ENCODE peak calls at places on chromosomes 16 and 17, in eight cellular contexts. B, V, A, I, K, U, S and L are unnamed samples.

GRCh38 chr17:28553000-28553505 is 629 bp upstream of the UNC119 start:
- DNase-seq in B (no peak), V (no peak), A (no peak), I (no peak), K (no peak), U (no peak), S (no peak), L (no peak)

GRCh38 chr17:60908324-60908723 is 230.7 kb downstream of the BCAS3 start:
- DNase-seq in B (no peak), V (no peak), A (no peak), I (no peak), K (no peak), U (no peak), S (no peak), L (no peak)

GRCh38 chr16:27285676-27286196 is 17.2 kb upstream of the NSMCE1 start:
- DNase-seq in B (no peak), V (no peak), A (no peak), I (no peak), K (peak), U (no peak), S (no peak), L (no peak)

GRCh38 chr17:76270127-76270592 is 5.0 kb downstream of the UBALD2 start:
- DNase-seq in B (no peak), V (no peak), A (no peak), I (no peak), K (no peak), U (no peak), S (no peak), L (no peak)

GRCh38 chr17:82301916-82302497 is 15.4 kb downstream of the CD7 start:
- DNase-seq in B (no peak), V (no peak), A (no peak), I (no peak), K (no peak), U (no peak), S (no peak), L (no peak)

GRCh38 chr17:81429353-81429774 is 34.1 kb downstream of the BAHCC1 start:
- DNase-seq in B (peak), V (peak), A (peak), I (no peak), K (peak), U (no peak), S (no peak), L (no peak)

GRCh38 chr17:49498037-49498615 is 3.0 kb downstream of the NGFR start:
- DNase-seq in B (no peak), V (no peak), A (no peak), I (peak), K (no peak), U (peak), S (no peak), L (no peak)

GRCh38 chr16:14373406-14373805 is 256.7 kb downstream of the PARN start:
- DNase-seq in B (no peak), V (no peak), A (no peak), I (no peak), K (no peak), U (no peak), S (no peak), L (no peak)

GRCh38 chr16:73017321-73017720 is 30.6 kb downstream of the ZFHX3 start:
- DNase-seq in B (peak), V (no peak), A (peak), I (no peak), K (peak), U (no peak), S (no peak), L (no peak)

GRCh38 chr16:73021866-73022495 is 25.9 kb downstream of the ZFHX3 start:
- DNase-seq in B (no peak), V (no peak), A (peak), I (no peak), K (peak), U (no peak), S (no peak), L (no peak)

GRCh38 chr16:73020409-73020884 is 27.5 kb downstream of the ZFHX3 start:
- DNase-seq in B (peak), V (peak), A (peak), I (no peak), K (peak), U (no peak), S (no peak), L (no peak)

GRCh38 chr16:73018796-73019455 is 29.0 kb downstream of the ZFHX3 start:
- DNase-seq in B (no peak), V (no peak), A (peak), I (no peak), K (peak), U (no peak), S (no peak), L (no peak)

GRCh38 chr16:73019456-73020362 is 28.2 kb downstream of the ZFHX3 start:
- DNase-seq in B (no peak), V (peak), A (peak), I (no peak), K (peak), U (no peak), S (no peak), L (no peak)
- TF ChIP-seq CTCF in B (no peak), V (no peak), A (no peak), I (no peak), K (no peak), U (no peak), S (no peak), L (no peak)

GRCh38 chr16:11915644-11916523 is at the start of gene GSPT1:
- DNase-seq in B (peak), V (peak), A (peak), I (peak), K (peak), U (peak), S (peak), L (peak)
- TF ChIP-seq CTCF in B (peak), V (no peak), A (peak), I (peak), K (no peak), U (peak), S (no peak), L (no peak)

GRCh38 chr17:67359960-67360817 is 6.2 kb downstream of the PSMD12 start:
- DNase-seq in B (no peak), V (peak), A (no peak), I (no peak), K (no peak), U (peak), S (no peak), L (no peak)
- TF ChIP-seq CTCF in B (no peak), V (peak), A (no peak), I (peak), K (no peak), U (no peak), S (no peak), L (peak)

DNA sequence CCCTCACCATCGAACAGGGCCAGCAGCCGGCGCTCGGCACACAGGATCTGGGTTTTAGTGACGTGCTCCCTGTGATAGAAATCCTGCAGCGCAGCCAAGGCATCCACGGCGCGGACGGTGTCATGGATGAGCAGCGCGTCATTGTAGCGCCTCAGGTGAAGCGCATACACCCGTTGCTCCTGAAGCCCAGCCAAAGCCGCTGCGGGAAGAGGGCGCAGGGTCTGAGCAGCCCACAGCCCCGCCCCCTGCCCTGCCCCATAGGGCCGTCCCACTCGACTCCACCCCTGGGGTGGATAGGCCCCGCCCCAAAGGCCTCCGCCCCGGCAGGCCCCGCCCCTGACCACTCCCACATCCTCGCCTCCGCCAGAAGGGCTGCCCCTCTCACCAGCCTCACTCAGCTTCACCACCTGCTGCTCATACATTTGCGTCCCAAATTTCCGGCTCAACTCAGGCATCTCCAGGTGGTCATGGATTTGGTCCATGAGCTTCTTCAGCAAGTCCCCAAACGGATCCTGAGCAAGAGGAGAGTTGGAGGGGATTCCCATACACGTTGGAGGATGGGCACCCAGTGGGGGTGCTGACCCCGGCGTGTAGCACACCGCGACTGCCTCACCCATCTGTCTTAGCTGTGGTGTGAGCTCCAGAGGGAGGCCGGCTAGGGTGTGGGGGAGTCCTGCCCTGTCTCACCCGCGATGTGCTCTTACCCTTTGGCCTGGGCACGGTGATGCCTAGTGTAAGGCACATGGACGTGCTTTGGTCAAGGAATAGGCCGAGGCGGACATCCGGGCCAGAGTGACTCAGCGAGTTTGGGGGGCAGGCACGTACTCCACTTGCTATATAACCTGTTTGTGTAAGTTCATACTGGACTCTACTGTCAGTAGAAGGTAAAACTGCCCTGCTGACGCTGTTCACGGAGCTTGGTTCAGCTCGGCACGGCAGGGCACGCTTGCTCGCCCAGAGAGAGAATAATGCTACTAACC is 4.6 kb downstream of the DHX58 start:
- DNase-seq in B (peak), V (peak), A (peak), I (peak), K (peak), U (peak), S (peak), L (peak)
- TF ChIP-seq CTCF in B (no peak), V (no peak), A (no peak), I (no peak), K (no peak), U (no peak), S (no peak), L (no peak)

GRCh38 chr17:17701658-17702057 is 20.4 kb downstream of the RAI1 start:
- DNase-seq in B (no peak), V (no peak), A (no peak), I (no peak), K (no peak), U (no peak), S (no peak), L (no peak)

GRCh38 chr17:17702370-17702769 is 21.1 kb downstream of the RAI1 start:
- DNase-seq in B (no peak), V (no peak), A (no peak), I (no peak), K (no peak), U (no peak), S (no peak), L (no peak)

GRCh38 chr17:17703608-17703919 is 22.3 kb downstream of the RAI1 start:
- DNase-seq in B (no peak), V (no peak), A (no peak), I (no peak), K (no peak), U (no peak), S (no peak), L (no peak)

GRCh38 chr17:17701112-17701511 is 19.9 kb downstream of the RAI1 start:
- DNase-seq in B (no peak), V (no peak), A (no peak), I (no peak), K (no peak), U (no peak), S (no peak), L (no peak)

DNA sequence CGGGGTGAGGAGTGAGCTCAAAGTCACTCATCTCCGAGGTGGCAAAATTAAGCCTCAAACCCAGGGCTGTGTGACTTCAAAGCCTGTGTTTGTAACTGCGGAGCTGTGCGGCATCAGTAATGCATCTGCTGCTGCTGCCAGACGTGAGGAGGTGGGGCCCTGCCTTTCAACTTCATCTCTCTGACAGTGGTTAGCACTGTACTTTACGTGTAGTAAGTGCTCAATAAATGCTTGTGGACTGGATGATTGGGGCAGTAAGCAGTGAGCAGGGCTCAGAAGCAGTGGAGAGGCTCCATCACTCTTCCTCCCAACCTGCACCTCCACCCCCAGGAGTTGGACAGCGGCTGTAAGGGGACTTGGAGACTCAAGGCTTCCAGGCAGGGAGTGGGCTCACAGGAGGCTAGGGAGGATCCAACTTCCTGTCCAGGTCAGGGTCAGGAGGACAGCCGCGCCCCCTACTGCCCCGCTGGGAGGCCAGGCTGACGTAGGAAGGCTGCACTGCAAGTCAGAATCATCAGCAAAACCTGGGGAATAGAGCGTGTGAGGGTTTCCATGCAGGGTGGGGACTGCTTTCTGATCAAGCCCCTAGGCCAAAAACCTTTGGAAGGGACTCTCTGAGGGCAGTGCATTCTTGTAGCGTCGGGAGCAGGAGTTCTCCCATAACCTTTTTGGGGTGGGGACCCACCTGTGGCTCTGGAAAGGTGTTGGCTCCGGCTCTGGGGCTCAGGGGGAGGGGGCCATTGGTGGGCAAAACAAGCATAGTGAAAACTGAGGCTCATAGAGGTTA is 21.8 kb downstream of the RAI1 start:
- DNase-seq in B (no peak), V (no peak), A (no peak), I (peak), K (no peak), U (peak), S (peak), L (no peak)
- TF ChIP-seq CTCF in B (no peak), V (no peak), A (no peak), I (peak), K (no peak), U (no peak), S (no peak), L (peak)

DNA sequence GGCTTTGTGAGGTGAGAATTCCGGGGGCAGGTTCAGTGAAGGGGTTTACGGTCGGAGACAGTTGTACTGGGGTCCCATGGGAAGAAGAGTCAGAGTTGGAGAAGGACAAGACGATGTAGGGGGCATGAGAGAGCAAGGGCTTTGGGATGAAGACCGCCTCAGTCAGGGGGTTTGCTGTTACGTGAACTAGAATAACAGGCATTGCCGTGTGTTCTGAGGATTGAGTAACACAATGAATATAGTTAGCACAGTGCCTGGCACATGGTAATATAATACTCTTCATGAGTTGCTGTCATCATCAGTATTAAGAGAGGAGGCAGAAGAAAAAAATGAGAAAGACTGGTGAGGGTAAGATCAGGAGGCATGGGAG is 577 bp downstream of the ZNF646 start:
- DNase-seq in B (no peak), V (no peak), A (no peak), I (no peak), K (no peak), U (no peak), S (no peak), L (no peak)
- TF ChIP-seq CTCF in B (no peak), V (no peak), A (no peak), I (no peak), K (no peak), U (no peak), S (no peak), L (no peak)

DNA sequence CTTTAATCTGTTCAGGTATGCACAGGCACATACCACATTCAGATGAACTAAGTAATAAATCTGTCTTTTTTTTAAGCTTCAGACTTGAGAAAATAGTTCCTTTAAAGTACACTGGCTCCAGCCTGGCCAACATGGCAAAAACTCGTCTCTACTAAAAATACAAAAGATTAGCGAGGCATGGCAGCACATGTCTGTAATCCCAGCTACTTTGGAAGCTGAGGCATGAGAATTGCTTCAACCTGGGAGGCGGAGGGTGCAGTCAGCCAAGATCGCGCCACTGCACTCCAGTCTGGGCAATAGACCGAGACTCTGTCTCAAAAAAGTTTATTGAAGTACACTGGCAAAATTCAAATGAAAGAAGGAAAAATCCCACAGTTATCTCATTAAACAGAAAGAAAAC is 111.0 kb upstream of the NETO2 start:
- DNase-seq in B (no peak), V (no peak), A (no peak), I (no peak), K (no peak), U (no peak), S (no peak), L (no peak)
- TF ChIP-seq CTCF in B (no peak), V (no peak), A (no peak), I (no peak), K (no peak), U (no peak), S (no peak), L (no peak)

GRCh38 chr16:54628796-54629625 is 301.7 kb upstream of the IRX5 start:
- DNase-seq in B (peak), V (no peak), A (no peak), I (no peak), K (no peak), U (no peak), S (no peak), L (no peak)

GRCh38 chr16:54633943-54634362 is 296.7 kb upstream of the IRX5 start:
- DNase-seq in B (peak), V (peak), A (no peak), I (peak), K (peak), U (peak), S (peak), L (no peak)

GRCh38 chr16:54630284-54630967 is 300.2 kb upstream of the IRX5 start:
- DNase-seq in B (no peak), V (no peak), A (no peak), I (no peak), K (no peak), U (no peak), S (no peak), L (no peak)

GRCh38 chr16:54632821-54633220 is 297.8 kb upstream of the IRX5 start:
- DNase-seq in B (no peak), V (no peak), A (no peak), I (no peak), K (no peak), U (no peak), S (no peak), L (no peak)

DNA sequence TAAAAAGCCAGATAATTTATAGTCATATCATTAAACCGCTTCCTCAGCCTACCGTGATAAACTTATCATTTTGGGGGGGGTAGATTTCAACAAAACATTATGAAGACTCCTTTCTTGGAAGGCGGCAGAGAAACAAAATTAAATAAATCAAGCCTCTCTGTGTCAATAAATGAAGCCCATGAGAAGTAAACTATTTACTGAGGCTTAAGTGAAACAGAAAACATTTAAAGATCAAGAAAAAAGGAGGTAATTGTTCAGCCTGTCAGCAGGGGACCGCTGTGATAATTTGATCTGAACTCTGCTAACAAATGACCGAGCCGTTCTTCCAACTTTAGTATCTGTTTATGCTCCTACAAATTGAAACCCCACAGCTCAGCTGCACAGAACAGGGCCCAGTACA is 298.3 kb upstream of the IRX5 start:
- DNase-seq in B (no peak), V (no peak), A (no peak), I (no peak), K (no peak), U (no peak), S (no peak), L (no peak)
- TF ChIP-seq CTCF in B (no peak), V (no peak), A (no peak), I (no peak), K (no peak), U (no peak), S (no peak), L (no peak)

DNA sequence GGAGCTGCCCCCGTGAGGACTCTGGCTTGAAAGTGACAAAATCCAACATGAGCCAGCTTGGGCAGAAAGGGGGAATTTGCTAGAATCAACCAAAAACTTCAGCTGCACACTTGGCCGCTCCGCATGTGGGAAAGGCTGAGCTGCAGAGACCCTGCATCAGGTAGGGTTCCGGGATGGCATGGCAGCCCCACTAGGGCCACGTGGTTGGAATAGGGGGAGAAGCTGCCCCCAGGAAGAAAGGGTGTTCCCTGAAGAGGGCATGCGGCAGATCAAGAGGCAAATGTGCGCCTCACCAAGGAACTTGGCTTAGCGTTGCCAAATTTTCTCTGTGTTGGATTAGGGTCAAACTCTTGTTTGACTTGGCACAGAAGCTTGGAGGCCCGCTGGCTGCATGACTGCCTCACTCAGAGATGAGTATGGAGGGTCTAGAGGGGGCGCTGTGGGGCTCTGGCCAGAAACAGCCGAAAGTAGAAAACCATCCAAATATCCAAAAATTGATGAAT is 29.2 kb upstream of the WFIKKN2 start:
- DNase-seq in B (peak), V (peak), A (peak), I (peak), K (no peak), U (no peak), S (peak), L (no peak)
- TF ChIP-seq CTCF in B (no peak), V (peak), A (peak), I (peak), K (peak), U (no peak), S (peak), L (peak)

DNA sequence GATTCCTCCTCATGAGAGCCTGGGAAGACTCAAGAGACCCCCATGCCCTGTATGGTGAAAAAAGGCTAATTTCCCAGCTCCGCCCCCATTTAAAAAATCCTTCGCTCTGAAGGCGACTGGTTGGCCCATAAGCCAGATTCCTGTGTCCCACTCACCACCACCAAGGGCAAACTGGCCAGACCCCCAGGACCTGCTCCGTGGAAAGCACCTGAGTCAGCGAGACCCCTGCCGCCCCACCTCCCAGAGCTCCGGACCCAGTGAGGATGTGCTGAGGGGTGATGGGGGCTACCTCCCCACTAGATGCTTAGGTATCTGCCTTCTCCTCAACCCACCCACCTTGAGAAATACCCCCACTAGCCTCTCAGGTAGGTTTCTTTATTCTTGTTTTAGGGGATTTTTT is 42.2 kb downstream of the RBFOX3 start:
- DNase-seq in B (no peak), V (no peak), A (no peak), I (no peak), K (no peak), U (no peak), S (no peak), L (no peak)
- TF ChIP-seq CTCF in B (no peak), V (no peak), A (no peak), I (no peak), K (no peak), U (no peak), S (no peak), L (no peak)